ENCODE peak calls at places on chromosomes 3 and 15, in six cellular contexts. Z is tibial nerve, F is psoas muscle, X is kidney, V is GM23248, D is adrenal gland. Y is an unnamed sample. For H3K36me3, the result is how much of the 10 kb centered on the place peaks cover.

GRCh38 chr3:169812844-169813677 is at the start of the genes LRRC34 and LRRIQ4:
- DNase-seq in Z (peak), F (peak), X (peak), V (peak), D (peak), Y (no peak)

GRCh38 chr3:126947429-126947828 is 35.5 kb upstream of the PLXNA1 start:
- DNase-seq in Z (no peak), F (peak), X (no peak), V (no peak), D (no peak), Y (no peak)

GRCh38 chr3:178568152-178568753 is 32.0 kb downstream of the KCNMB2 start:
- DNase-seq in Z (no peak), F (no peak), X (no peak), V (no peak), D (no peak), Y (no peak)

GRCh38 chr15:42273099-42273899 is at the start of the genes GANC and TMEM87A:
- DNase-seq in Z (peak), F (peak), X (peak), V (peak), D (peak), Y (peak)

GRCh38 chr3:57910988-57911387 is 97.2 kb upstream of the FLNB start:
- DNase-seq in Z (no peak), F (no peak), X (no peak), V (peak), D (no peak), Y (no peak)

GRCh38 chr3:5229414-5229813 is 41.9 kb downstream of the EDEM1 start:
- DNase-seq in Z (no peak), F (no peak), X (no peak), V (no peak), D (no peak), Y (no peak)

GRCh38 chr15:47432831-47433230 is 284.5 kb upstream of the SEMA6D start:
- DNase-seq in Z (no peak), F (no peak), X (no peak), V (peak), D (no peak), Y (no peak)

GRCh38 chr15:43169888-43170287 is 15.3 kb upstream of the CCNDBP1 start:
- DNase-seq in Z (no peak), F (no peak), X (no peak), V (no peak), D (no peak), Y (no peak)

GRCh38 chr15:50828610-50829206 is 63.2 kb upstream of the SPPL2A start:
- DNase-seq in Z (peak), F (peak), X (no peak), V (peak), D (peak), Y (peak)

GRCh38 chr3:52926556-52926955 is 29.2 kb upstream of the STIMATE start:
- DNase-seq in Z (no peak), F (no peak), X (no peak), V (no peak), D (no peak), Y (no peak)

GRCh38 chr3:160403028-160403545 is 3.6 kb downstream of the SMC4 start:
- DNase-seq in Z (no peak), F (no peak), X (no peak), V (peak), D (no peak), Y (peak)

GRCh38 chr15:76098685-76099084 is 38.9 kb downstream of the TMEM266 start:
- DNase-seq in Z (no peak), F (no peak), X (no peak), V (no peak), D (no peak), Y (no peak)

GRCh38 chr3:197613187-197613586 is 57.4 kb upstream of the BDH1 start:
- DNase-seq in Z (no peak), F (no peak), X (no peak), V (no peak), D (no peak), Y (no peak)

GRCh38 chr3:140206196-140207040 is 271.4 kb downstream of the CLSTN2 start:
- DNase-seq in Z (no peak), F (no peak), X (no peak), V (peak), D (no peak), Y (no peak)

GRCh38 chr3:148178508-148178907 is 519.2 kb upstream of the AGTR1 start:
- DNase-seq in Z (no peak), F (no peak), X (no peak), V (no peak), D (no peak), Y (no peak)

GRCh38 chr3:7953449-7954015 is 548.1 kb upstream of the LMCD1 start:
- DNase-seq in Z (no peak), F (no peak), X (no peak), V (no peak), D (no peak), Y (no peak)

GRCh38 chr15:89489376-89489775 is 7.0 kb downstream of the RHCG start:
- DNase-seq in Z (no peak), F (no peak), X (no peak), V (no peak), D (no peak), Y (no peak)

GRCh38 chr3:165196577-165197561 is 685 bp upstream of the SLITRK3 start:
- DNase-seq in Z (no peak), F (no peak), X (peak), V (peak), D (no peak), Y (no peak)

GRCh38 chr3:50572158-50572557 is 2.8 kb downstream of the HEMK1 start:
- DNase-seq in Z (peak), F (peak), X (peak), V (peak), D (peak), Y (peak)

GRCh38 chr15:70781236-70781635 is 17.9 kb upstream of the UACA start:
- DNase-seq in Z (no peak), F (no peak), X (no peak), V (no peak), D (no peak), Y (no peak)

GRCh38 chr3:169668081-169668956 is 4.8 kb upstream of the MECOM start:
- DNase-seq in Z (no peak), F (peak), X (peak), V (peak), D (no peak), Y (no peak)

GRCh38 chr3:61954097-61954528 is 392.7 kb downstream of the PTPRG start:
- DNase-seq in Z (no peak), F (no peak), X (no peak), V (peak), D (no peak), Y (no peak)

GRCh38 chr15:25684521-25685215 is 178.5 kb downstream of the ATP10A start:
- DNase-seq in Z (peak), F (peak), X (peak), V (peak), D (peak), Y (no peak)

GRCh38 chr3:163266731-163267130 is 1770.1 kb downstream of the OTOL1 start:
- DNase-seq in Z (no peak), F (no peak), X (no peak), V (no peak), D (no peak), Y (no peak)

GRCh38 chr3:24623657-24624056 is 129.0 kb upstream of the THRB start:
- DNase-seq in Z (no peak), F (no peak), X (no peak), V (no peak), D (no peak), Y (no peak)

GRCh38 chr15:78239811-78240210 is 5.4 kb upstream of the ACSBG1 start:
- DNase-seq in Z (no peak), F (no peak), X (no peak), V (no peak), D (no peak), Y (no peak)

GRCh38 chr15:88604381-88604951 is 16.7 kb upstream of the AEN start:
- DNase-seq in Z (no peak), F (no peak), X (no peak), V (no peak), D (peak), Y (no peak)

GRCh38 chr3:184710870-184711365 is 946 bp downstream of the MAGEF1 start:
- DNase-seq in Z (no peak), F (no peak), X (no peak), V (peak), D (no peak), Y (peak)

GRCh38 chr15:98920091-98920880 is 87.3 kb downstream of the PGPEP1L start:
- DNase-seq in Z (no peak), F (no peak), X (no peak), V (peak), D (no peak), Y (no peak)
- H3K36me3 ChIP-seq in Z (under half), F (under half), X (half or more), V (half or more), D (under half), Y (half or more)

GRCh38 chr15:38477637-38478036 is 23.7 kb downstream of the FAM98B start:
- DNase-seq in Z (no peak), F (no peak), X (no peak), V (no peak), D (no peak), Y (no peak)
- H3K36me3 ChIP-seq in Z (under half), F (under half), X (under half), V (under half), D (under half), Y (half or more)

GRCh38 chr3:14133188-14133800 is 8.4 kb downstream of the TMEM43 start:
- DNase-seq in Z (no peak), F (no peak), X (peak), V (no peak), D (no peak), Y (no peak)
- H3K36me3 ChIP-seq in Z (under half), F (under half), X (half or more), V (half or more), D (half or more), Y (half or more)

GRCh38 chr3:41248525-41248924 is 49.2 kb downstream of the CTNNB1 start:
- DNase-seq in Z (no peak), F (no peak), X (no peak), V (no peak), D (no peak), Y (no peak)
- H3K36me3 ChIP-seq in Z (under half), F (under half), X (under half), V (under half), D (under half), Y (under half)

GRCh38 chr15:52674831-52675230 is 4.4 kb downstream of the ATOSA start:
- DNase-seq in Z (no peak), F (no peak), X (no peak), V (no peak), D (no peak), Y (no peak)
- H3K36me3 ChIP-seq in Z (under half), F (under half), X (under half), V (under half), D (under half), Y (under half)

DNA sequence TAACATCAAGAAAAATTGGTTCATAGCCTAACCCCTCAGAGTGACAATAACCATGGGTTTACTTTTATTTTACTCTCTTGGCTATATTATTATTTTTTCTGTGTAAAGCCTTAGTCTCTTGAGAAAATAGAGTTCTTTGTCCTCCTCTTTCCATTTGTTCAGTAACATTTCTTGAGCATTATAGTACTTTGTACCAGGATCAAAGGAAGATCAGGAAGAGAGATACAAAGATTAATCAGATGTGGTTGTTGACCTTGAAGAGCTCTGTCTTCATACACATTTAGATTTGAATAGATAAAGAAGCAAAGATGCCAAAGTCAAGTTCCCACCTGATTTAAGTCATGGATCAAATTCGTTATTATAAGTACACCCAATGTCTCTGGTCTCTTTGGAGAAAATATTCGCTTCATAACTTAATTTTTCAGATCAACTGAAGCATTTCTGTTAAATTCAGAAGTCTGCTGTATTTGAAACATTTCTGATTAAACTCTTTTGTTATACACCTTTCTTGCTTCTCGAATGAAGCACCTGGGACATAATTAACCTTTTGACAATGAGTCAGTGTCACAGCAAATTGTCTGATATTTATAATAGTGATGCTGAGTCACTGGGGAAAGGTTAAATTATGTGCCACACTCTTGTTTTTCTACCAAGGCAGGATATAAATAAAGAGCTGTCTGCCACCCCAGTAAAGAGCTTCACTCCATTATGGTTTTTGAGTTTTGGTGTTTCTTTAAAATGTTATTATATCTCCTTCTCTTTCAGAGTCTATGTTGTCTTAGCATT is 100.2 kb downstream of the GHSR start:
- DNase-seq in Z (no peak), F (no peak), X (no peak), V (no peak), D (no peak), Y (no peak)
- H3K36me3 ChIP-seq in Z (under half), F (under half), X (under half), V (half or more), D (half or more), Y (half or more)

DNA sequence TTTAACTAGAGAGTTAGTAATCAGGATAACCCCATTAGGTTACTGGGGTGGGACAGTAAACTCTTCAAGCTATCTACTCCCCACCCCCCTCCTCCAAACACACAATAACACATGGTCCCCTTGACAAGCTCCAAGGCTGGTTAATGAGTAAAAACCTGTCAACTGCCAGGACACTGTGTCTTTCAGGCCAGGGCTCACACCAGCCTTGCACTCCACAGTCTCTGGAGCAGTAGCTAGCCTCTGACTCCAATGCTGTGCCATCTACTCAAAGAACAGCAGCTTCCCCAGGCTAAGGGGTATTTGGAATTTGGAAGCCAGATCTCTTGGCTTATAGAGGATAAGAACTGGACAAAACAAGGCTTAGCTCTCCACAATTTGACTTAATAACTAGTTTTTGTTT is 115.8 kb downstream of the LRIG1 start:
- DNase-seq in Z (no peak), F (no peak), X (no peak), V (no peak), D (no peak), Y (no peak)
- H3K36me3 ChIP-seq in Z (under half), F (under half), X (half or more), V (under half), D (under half), Y (under half)

Y was measured in SJSA1.